ENCODE peak calls at places on chromosome 1, in five cellular contexts. A is AG04449, Y is mammary epithelial cell, S is progenitor cell of endocrine pancreas, Q is astrocyte. V is an unnamed sample.

GRCh38 chr1:197156692-197157091 is 10.2 kb upstream of the ASPM start:
- DNase-seq in A (no peak), Y (no peak), S (no peak), Q (no peak), V (peak; percentile 26)

GRCh38 chr1:236534164-236534651 is 10.4 kb downstream of the LGALS8 start:
- DNase-seq in A (no peak), Y (peak; percentile 72), S (no peak), Q (peak; percentile 78), V (peak; percentile 76)

GRCh38 chr1:1421147-1421906 is at the start of gene ANKRD65:
- DNase-seq in A (no peak), Y (peak; percentile 74), S (no peak), Q (no peak), V (peak; percentile 67)

GRCh38 chr1:86998727-86999126 is 84.3 kb downstream of the HS2ST1 start:
- DNase-seq in A (no peak), Y (peak; percentile 24), S (no peak), Q (peak; percentile 27), V (peak; percentile 70)

GRCh38 chr1:61227857-61228557 is 145.6 kb downstream of the NFIA start:
- DNase-seq in A (no peak), Y (peak; percentile 35), S (no peak), Q (no peak), V (no peak)

GRCh38 chr1:198669023-198669698 is 30.3 kb downstream of the PTPRC start:
- DNase-seq in A (peak; percentile 85), Y (peak; percentile 91), S (no peak), Q (peak; percentile 98), V (peak; percentile 95)

GRCh38 chr1:27656157-27656893 is 15.7 kb downstream of the IFI6 start:
- DNase-seq in A (no peak), Y (peak; percentile 65), S (no peak), Q (peak; percentile 63), V (peak; percentile 69)

GRCh38 chr1:234170622-234171021 is 202.6 kb upstream of the COA6 start:
- DNase-seq in A (no peak), Y (no peak), S (no peak), Q (no peak), V (no peak)

GRCh38 chr1:210252621-210253041 is 20.0 kb downstream of the SERTAD4 start:
- DNase-seq in A (no peak), Y (no peak), S (no peak), Q (no peak), V (no peak)

GRCh38 chr1:220775238-220775853 is 11.4 kb upstream of the MTARC1 start:
- DNase-seq in A (no peak), Y (peak; percentile 17), S (no peak), Q (no peak), V (no peak)

GRCh38 chr1:156709031-156709430 is 3.6 kb upstream of the CRABP2 start:
- DNase-seq in A (no peak), Y (no peak), S (no peak), Q (no peak), V (no peak)

GRCh38 chr1:156708245-156708661 is 2.9 kb upstream of the CRABP2 start:
- DNase-seq in A (no peak), Y (no peak), S (no peak), Q (no peak), V (no peak)

GRCh38 chr1:156711011-156711817 is 5.8 kb upstream of the CRABP2 start:
- DNase-seq in A (no peak), Y (no peak), S (no peak), Q (no peak), V (no peak)

GRCh38 chr1:156707486-156708244 is 2.3 kb upstream of the CRABP2 start:
- DNase-seq in A (no peak), Y (no peak), S (no peak), Q (no peak), V (no peak)

DNA sequence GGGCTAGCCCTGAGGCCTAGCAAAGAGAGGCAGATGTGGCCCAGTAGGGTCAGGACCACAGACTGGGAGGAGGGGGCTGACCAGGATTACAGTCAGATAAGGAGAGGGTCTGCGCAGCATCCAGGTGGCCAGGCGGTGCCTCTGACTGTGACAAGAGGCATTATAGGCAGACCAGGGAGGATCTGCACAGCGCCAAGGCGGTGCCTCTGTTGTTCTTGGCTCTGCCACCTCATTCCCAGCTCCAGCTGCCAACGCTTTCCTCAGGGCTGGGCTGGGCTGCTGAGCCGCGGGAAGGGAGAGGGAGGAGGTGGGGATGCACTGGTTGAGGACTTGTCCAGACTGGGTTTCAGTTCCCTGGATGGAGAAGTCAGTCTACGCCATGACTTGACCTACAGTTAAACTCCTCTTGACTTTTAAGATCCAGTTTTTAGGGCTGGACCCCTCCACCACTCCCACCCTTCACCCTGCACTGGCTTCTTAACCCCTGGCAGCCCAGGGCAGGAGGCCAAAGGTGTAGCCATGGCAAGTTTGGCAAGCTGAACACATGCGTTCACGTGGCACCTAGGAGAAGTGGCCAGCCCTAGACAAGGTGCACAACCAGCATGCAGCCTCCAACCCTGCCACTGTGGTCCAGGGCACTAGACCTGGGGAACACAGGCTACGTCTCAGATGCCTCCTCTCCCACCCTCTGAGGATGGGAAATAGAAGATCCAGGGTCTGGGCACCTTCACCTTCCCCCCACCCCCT is 4.5 kb upstream of the CRABP2 start:
- DNase-seq in A (no peak), Y (peak; percentile 90), S (no peak), Q (peak; percentile 57), V (peak; percentile 84)
- TF ChIP-seq CTCF in A (no peak), Y (no peak), S (no peak), Q (no peak), V (no peak)

DNA sequence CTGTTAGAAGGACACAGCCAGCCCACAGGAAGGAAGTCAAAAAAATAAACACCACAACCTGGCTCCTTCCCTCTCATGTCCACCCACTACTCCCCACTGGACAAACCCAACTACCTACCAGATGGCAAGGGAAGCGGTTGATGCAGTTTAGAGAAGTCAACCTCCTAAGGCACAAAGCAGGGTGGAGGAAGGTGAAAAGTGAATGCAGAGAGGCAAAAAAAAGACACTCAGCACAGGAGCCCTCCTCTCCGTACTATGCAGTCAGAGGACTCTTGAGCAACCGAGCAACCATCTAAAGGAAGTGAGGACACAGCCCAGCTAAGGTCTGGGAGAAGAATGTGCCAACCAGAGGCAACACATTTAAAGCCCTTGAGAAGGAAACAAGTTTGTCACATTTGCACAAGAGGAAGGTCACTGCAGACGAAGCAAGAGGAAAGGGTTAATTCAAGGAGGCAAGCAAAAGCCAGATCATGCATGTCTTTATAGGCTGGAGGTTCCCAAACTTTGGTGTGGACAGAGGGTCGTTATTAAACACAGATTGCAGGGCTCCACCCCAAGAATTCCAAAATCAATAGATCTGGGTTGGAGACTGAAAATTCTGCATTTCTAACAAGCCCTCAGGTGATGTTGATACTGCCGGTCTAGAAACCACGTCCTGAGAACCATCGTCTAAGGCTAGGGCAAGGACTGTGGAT is 19.8 kb downstream of the TP53BP2 start:
- DNase-seq in A (no peak), Y (no peak), S (no peak), Q (no peak), V (no peak)
- TF ChIP-seq CTCF in A (no peak), Y (no peak), S (no peak), Q (no peak), V (no peak)

GRCh38 chr1:90730247-90731022 is 13.3 kb upstream of the BARHL2 start:
- DNase-seq in A (no peak), Y (no peak), S (no peak), Q (no peak), V (no peak)
- TF ChIP-seq CTCF in A (no peak), Y (no peak), S (no peak), Q (no peak), V (no peak)

GRCh38 chr1:81547261-81547911 is 253.3 kb upstream of the ADGRL2 start:
- DNase-seq in A (no peak), Y (peak; percentile 50), S (no peak), Q (no peak), V (no peak)
- TF ChIP-seq CTCF in A (no peak), Y (no peak), S (no peak), Q (no peak), V (no peak)

V was measured in bronchial epithelial cell.